ENCODE peak calls at places on chromosomes 12 and 14, in four cellular contexts. T is HCT116, E is cardiac fibroblast, X is HepG2. M is an unnamed sample.
A peak's percentile ranks its signal among the peaks of the same experiment; 100 is the strongest.

GRCh38 chr12:110348431-110349059 is 55.0 kb downstream of the ANAPC7 start:
- DNase-seq in E (no peak), X (no peak), T (no peak), M (no peak)

GRCh38 chr14:95537298-95538089 is 2.6 kb downstream of the GLRX5 start:
- DNase-seq in T (no peak), E (no peak), X (peak; percentile 93), M (no peak)

GRCh38 chr14:36646664-36647416 is 14.8 kb upstream of the PAX9 start:
- DNase-seq in E (no peak), T (no peak), X (no peak), M (no peak)

GRCh38 chr12:132066345-132066685 is 77.8 kb downstream of the DDX51 start:
- DNase-seq in T (no peak), X (no peak), E (no peak), M (no peak)

GRCh38 chr12:95922231-95922630 is 20.2 kb downstream of the CCDC38 start:
- DNase-seq in E (peak; percentile 91), X (no peak), T (no peak), M (no peak)

GRCh38 chr14:51644215-51644969 is 7.3 kb upstream of the FRMD6 start:
- DNase-seq in E (no peak), X (no peak), T (no peak), M (no peak)

GRCh38 chr14:68346540-68347232 is 446.2 kb downstream of the ZFP36L1 start:
- DNase-seq in T (no peak), X (no peak), E (no peak), M (no peak)

GRCh38 chr14:59739794-59740193 is 130.8 kb downstream of the RTN1 start:
- DNase-seq in X (no peak), E (peak; percentile 6), T (no peak), M (no peak)

GRCh38 chr12:3421191-3421590 is 69.8 kb upstream of the PRMT8 start:
- DNase-seq in T (no peak), E (no peak), X (no peak), M (no peak)

GRCh38 chr12:66740257-66740656 is 61.4 kb upstream of the GRIP1 start:
- DNase-seq in E (no peak), T (no peak), X (no peak), M (no peak)

GRCh38 chr12:5407457-5407856 is 24.5 kb upstream of the NTF3 start:
- DNase-seq in T (no peak), X (no peak), E (no peak), M (no peak)

GRCh38 chr14:103418508-103418818 is 33.2 kb downstream of the MARK3 start:
- DNase-seq in X (no peak), E (peak; percentile 79), T (no peak), M (peak; percentile 97)

GRCh38 chr12:92505373-92506340 is 197.1 kb upstream of the PLEKHG7 start:
- DNase-seq in T (no peak), X (no peak), E (peak; percentile 65), M (peak; percentile 78)

GRCh38 chr14:24183014-24183481 is 5.6 kb downstream of the IPO4 start:
- DNase-seq in X (no peak), T (no peak), E (no peak), M (no peak)

GRCh38 chr14:71142375-71143038 is 235.2 kb downstream of the PCNX1 start:
- DNase-seq in X (no peak), T (no peak), E (peak; percentile 99), M (peak; percentile 86)

GRCh38 chr14:55221186-55221585 is 29.8 kb upstream of the DLGAP5 start:
- DNase-seq in T (no peak), X (no peak), E (peak; percentile 79), M (peak; percentile 66)

GRCh38 chr14:104387385-104388010 is 192.1 kb upstream of the C14orf180 start:
- DNase-seq in T (no peak), E (no peak), X (no peak), M (no peak)

GRCh38 chr14:99534863-99535262 is 53.7 kb downstream of the CCNK start:
- DNase-seq in E (no peak), T (no peak), X (no peak), M (no peak)

GRCh38 chr14:46580941-46581671 is 70.5 kb downstream of the RPL10L start:
- DNase-seq in E (peak; percentile 32), T (peak; percentile 31), X (peak; percentile 16), M (peak; percentile 5)

GRCh38 chr14:36238666-36239363 is 62.3 kb upstream of the PTCSC3 start:
- DNase-seq in T (no peak), E (peak; percentile 53), X (no peak), M (peak; percentile 2)

GRCh38 chr12:31518680-31519227 is 72.2 kb downstream of the DENND5B start:
- DNase-seq in T (peak; percentile 85), X (peak; percentile 10), E (peak; percentile 99), M (peak; percentile 98)

GRCh38 chr14:78029471-78030372 is 140.5 kb upstream of the NRXN3 start:
- DNase-seq in X (no peak), E (no peak), T (no peak), M (no peak)

GRCh38 chr12:117352883-117353282 is 8.5 kb downstream of the NOS1 start:
- DNase-seq in X (no peak), T (no peak), E (no peak), M (no peak)
- H3K4me3 ChIP-seq in X (no peak overlapping the region), T (no peak overlapping the region), E (no peak overlapping the region), M (no peak overlapping the region)

DNA sequence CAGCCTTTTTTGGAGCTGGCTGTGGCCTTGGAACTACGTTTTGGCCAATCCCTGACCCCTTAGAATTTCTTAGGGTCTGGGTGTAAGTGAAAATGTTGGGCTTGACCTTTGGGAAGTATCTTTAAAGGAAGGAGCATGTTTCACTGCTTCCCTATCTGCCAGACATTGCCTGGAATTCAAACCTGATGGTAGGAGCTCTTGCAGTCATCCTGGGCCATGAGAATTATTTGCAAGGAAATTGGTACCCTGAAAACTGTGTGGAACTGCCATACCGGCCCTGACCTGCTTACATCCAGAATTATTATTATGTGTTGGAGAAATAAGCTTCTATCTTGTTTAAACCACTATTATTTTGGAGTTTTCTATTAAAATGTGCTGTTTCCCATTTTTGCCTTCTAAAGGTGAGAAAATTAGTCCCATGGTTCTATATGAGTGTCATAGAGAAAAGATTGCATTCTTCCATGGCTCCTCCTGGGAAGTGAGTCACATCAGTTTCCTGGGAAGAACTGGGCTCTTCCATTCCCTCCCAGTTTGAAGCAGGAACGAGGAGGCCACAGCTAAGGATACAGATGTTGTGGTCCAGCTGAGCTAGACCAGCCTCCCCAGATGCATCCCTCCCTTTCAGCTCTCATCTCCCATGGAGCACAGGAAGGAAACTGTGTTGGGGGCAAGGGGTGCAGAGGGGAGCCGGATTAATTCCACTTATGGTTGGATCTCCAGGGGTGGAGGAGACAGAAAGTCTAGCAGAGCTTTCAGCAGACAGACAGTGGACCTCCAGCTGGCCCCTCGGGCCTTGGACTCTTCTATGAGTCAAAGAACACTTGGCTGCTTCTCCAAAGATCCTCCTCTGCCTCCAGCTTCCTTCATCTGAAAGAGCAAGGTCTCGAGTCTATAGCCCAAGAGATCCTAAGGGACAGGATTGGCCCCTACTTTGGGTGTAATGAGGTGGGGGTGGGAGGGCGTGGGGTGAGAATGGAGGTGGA is 9.7 kb upstream of the PGF start:
- DNase-seq in E (peak; percentile 54), X (no peak), T (no peak), M (no peak)
- H3K4me3 ChIP-seq in E (no peak overlapping the region), X (no peak overlapping the region), T (no peak overlapping the region), M (no peak overlapping the region)

GRCh38 chr12:108596854-108597558 is 878 bp downstream of the TMEM119 start:
- DNase-seq in E (no peak), T (no peak), X (no peak), M (no peak)

GRCh38 chr12:108598553-108599250 is 818 bp upstream of the TMEM119 start:
- DNase-seq in T (no peak), E (no peak), X (no peak), M (no peak)

GRCh38 chr12:108599541-108599940 is 1.7 kb upstream of the TMEM119 start:
- DNase-seq in T (no peak), X (no peak), E (no peak), M (no peak)

GRCh38 chr12:108595711-108596647 is 1.9 kb downstream of the TMEM119 start:
- DNase-seq in E (no peak), T (no peak), X (no peak), M (no peak)

GRCh38 chr12:108597559-108598471 is at the start of gene TMEM119:
- DNase-seq in T (no peak), X (no peak), E (no peak), M (peak; percentile 85)
- H3K4me3 ChIP-seq in T (no peak within 1 kb of the TSS), X (no peak within 1 kb of the TSS), E (no peak within 1 kb of the TSS), M (peak within 1 kb of the TSS; percentile 74)

DNA sequence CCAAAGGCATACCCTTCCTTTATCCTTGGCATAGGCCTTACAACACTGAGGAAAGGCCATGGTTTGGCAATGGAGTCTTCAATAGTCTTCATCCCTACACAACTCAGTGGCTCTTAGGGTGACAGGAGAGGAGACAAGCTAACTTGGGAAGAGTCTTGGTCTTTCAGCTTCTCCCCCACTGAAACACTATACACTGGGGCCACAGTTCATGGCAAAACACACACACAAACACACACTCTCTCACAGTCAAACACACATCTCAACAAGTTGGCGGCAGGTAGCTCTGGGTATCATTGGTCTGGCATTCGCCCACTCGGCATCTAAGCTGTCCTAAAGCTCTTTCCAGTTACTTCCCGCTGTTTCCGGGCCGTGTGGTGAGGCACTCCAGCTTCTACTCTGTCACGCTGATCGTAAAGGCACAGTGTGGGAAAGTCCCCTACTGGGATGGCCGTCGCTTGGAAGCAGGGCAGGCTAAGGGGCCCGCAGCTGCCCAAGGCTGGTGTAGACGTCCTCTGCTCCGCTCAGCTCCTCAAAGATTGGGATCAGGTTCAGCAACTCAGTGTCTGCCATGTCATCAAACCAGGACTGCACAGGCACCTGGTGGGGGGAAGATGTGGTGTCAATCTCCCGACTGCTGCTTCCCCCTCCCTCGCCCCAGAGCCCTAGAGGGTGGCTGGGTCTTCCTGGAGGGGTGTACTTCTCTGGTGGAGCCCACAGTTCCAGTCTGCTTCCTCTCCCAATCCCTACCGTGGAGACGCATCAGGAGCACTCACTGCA is 4.8 kb upstream of the AVIL start:
- DNase-seq in E (no peak), X (no peak), T (no peak), M (no peak)
- H3K4me3 ChIP-seq in E (no peak overlapping the region), X (no peak overlapping the region), T (no peak overlapping the region), M (no peak overlapping the region)

GRCh38 chr12:24904871-24905270 is 44.0 kb downstream of the BCAT1 start:
- DNase-seq in E (no peak), T (no peak), X (no peak), M (no peak)

GRCh38 chr12:24902521-24903304 is 46.2 kb downstream of the BCAT1 start:
- DNase-seq in X (no peak), T (no peak), E (peak; percentile 53), M (peak; percentile 41)

GRCh38 chr12:24901975-24902461 is 46.9 kb downstream of the BCAT1 start:
- DNase-seq in T (no peak), E (no peak), X (no peak), M (no peak)

GRCh38 chr12:24905431-24905830 is 43.5 kb downstream of the BCAT1 start:
- DNase-seq in T (no peak), X (no peak), E (peak; percentile 49), M (peak; percentile 29)

DNA sequence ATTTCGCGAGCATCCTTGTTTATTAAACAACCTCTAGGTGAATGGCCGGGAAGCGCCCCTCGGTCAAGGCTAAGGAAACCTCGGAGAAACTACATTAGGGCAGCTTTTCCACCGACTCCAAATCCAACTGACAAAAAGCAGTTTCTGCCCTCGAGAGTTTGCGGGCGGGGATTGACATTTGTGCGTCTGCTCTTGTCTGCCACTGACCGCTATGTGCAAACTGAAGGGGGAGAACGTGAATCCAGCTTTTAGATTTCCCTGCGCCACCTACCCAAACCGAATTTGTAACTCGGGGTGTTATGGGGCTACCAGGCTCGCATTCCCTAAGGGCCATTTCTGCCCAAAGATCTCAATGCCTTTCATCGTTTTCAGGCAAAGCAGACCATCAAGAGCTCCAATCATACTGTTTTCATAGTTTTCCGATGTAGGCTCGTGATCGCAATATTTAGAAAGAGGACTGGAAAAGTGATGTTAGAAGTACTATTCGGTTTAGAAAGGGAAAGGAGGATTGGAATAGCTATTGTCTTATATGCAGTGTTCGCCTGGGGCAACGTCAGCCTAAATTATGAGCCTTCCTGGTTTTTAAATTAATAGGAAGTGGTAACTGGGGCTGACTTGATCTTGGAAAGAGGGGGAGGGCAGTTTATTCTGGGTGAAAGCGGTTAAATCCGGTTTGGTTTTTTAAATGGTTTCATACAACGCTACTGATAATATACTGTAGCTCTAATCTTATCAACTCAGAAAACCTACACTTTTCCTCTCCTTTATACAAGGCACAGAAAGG is 45.4 kb downstream of the BCAT1 start:
- DNase-seq in E (peak; percentile 52), T (no peak), X (no peak), M (peak; percentile 34)
- H3K4me3 ChIP-seq in E (peak overlapping the region; percentile 57), T (no peak overlapping the region), X (no peak overlapping the region), M (peak overlapping the region; percentile 57)

M was measured in fibroblast of villous mesenchyme.